ENCODE peak calls at places on chromosomes 11 and 22, in ten cellular contexts. I is GM10248; C is HS-5; X is anterior cingulate cortex; K is bronchial epithelial cell; T is activated T-helper 9 cell treated with anti-CD3 and anti-CD28 coated beads, Interleukin-2, amount 50 U/mL, for 16 hours; F is body of pancreas; D is effector CD4-positive, alpha-beta T cell; M is midbrain; O is AG04450. Y is an unnamed sample.

GRCh38 chr11:80082386-80082785 is 641.6 kb upstream of the TENM4 start:
- DNase-seq in I (no peak), C (no peak), X (no peak), K (no peak), T (no peak), F (no peak), D (no peak), M (no peak), O (no peak), Y (no peak)

GRCh38 chr22:41969110-41969646 is at the start of gene SEPTIN3:
- DNase-seq in I (no peak), C (no peak), X (no peak), K (no peak), T (no peak), F (no peak), D (no peak), M (no peak), O (no peak), Y (no peak)

GRCh38 chr11:35484435-35484834 is 41.0 kb downstream of the PAMR1 start:
- DNase-seq in I (no peak), C (peak), X (no peak), K (peak), T (no peak), F (no peak), D (no peak), M (no peak), O (no peak), Y (no peak)

GRCh38 chr22:27719535-27720227 is 81.9 kb downstream of the MN1 start:
- DNase-seq in I (no peak), C (no peak), X (no peak), K (peak), T (no peak), F (no peak), D (no peak), M (peak), O (no peak), Y (peak)

GRCh38 chr11:5224538-5225479 is 2.1 kb downstream of the HBB start:
- DNase-seq in I (no peak), C (no peak), X (no peak), K (no peak), T (no peak), F (no peak), D (no peak), M (no peak), O (no peak), Y (no peak)

GRCh38 chr22:45740236-45740635 is 68.6 kb downstream of the ATXN10 start:
- DNase-seq in I (no peak), C (no peak), X (no peak), K (no peak), T (no peak), F (no peak), D (no peak), M (no peak), O (no peak), Y (no peak)

GRCh38 chr11:114724916-114725524 is 46.7 kb downstream of the NXPE2 start:
- DNase-seq in I (no peak), C (no peak), X (no peak), K (no peak), T (no peak), F (no peak), D (no peak), M (no peak), O (no peak), Y (no peak)

GRCh38 chr22:23517804-23518380 is 62.2 kb downstream of the IGLL1 start:
- DNase-seq in I (no peak), C (no peak), X (no peak), K (no peak), T (no peak), F (no peak), D (no peak), M (no peak), O (no peak), Y (no peak)

GRCh38 chr11:65559951-65560537 is 1.9 kb upstream of the LTBP3 start:
- DNase-seq in I (no peak), C (no peak), X (no peak), K (peak), T (no peak), F (peak), D (no peak), M (peak), O (no peak), Y (no peak)

GRCh38 chr11:31810779-31811647 is at the start of gene PAX6:
- DNase-seq in I (peak), C (peak), X (peak), K (peak), T (no peak), F (peak), D (no peak), M (peak), O (no peak), Y (no peak)

GRCh38 chr11:44398266-44399045 is 88.5 kb upstream of the ALX4 start:
- DNase-seq in I (no peak), C (no peak), X (no peak), K (no peak), T (peak), F (no peak), D (no peak), M (no peak), O (no peak), Y (no peak)

Y was measured in iPS DF 19.7.